ENCODE peak calls at places on chromosomes 3 and 15, in ten cellular contexts. E, L, N, T, I, V, Z, J, Q and X are unnamed samples.

GRCh38 chr3:356947-357346 is 160.4 kb downstream of the CHL1 start:
- DNase-seq in L (no peak), E (no peak), J (no peak), Z (no peak), Q (no peak), T (peak; percentile 79), V (no peak), I (no peak), N (peak; percentile 31), X (peak; percentile 25)

GRCh38 chr3:114706591-114707224 is 412.9 kb downstream of the TIGIT start:
- DNase-seq in J (peak; percentile 58), Q (peak; percentile 58), E (no peak), Z (no peak), I (peak; percentile 44), N (no peak), V (peak; percentile 41), L (no peak), T (peak; percentile 92), X (peak; percentile 67)

GRCh38 chr3:116886202-116886893 is 176.8 kb downstream of the TUSC7 start:
- DNase-seq in N (no peak), E (no peak), L (no peak), J (no peak), Z (no peak), Q (no peak), I (no peak), T (no peak), V (no peak), X (no peak)

GRCh38 chr3:182605882-182606611 is 187.3 kb upstream of the ATP11B start:
- DNase-seq in N (no peak), Z (no peak), Q (no peak), T (no peak), E (no peak), I (no peak), L (no peak), J (no peak), V (no peak), X (no peak)

GRCh38 chr3:58049143-58049785 is 41.0 kb downstream of the FLNB start:
- DNase-seq in V (no peak), J (peak; percentile 71), Q (peak; percentile 66), E (no peak), Z (no peak), T (peak; percentile 99), N (no peak), I (peak; percentile 92), L (no peak), X (peak; percentile 70)

GRCh38 chr3:10945683-10946287 is 46.8 kb upstream of the SLC6A1 start:
- DNase-seq in N (peak; percentile 84), V (peak; percentile 66), I (peak; percentile 57), Z (peak; percentile 68), Q (peak; percentile 75), J (peak; percentile 35), L (no peak), E (no peak), T (peak; percentile 40), X (peak; percentile 59)

GRCh38 chr3:125103406-125103805 is 47.6 kb upstream of the HEG1 start:
- DNase-seq in Q (no peak), E (no peak), T (peak; percentile 17), L (no peak), N (no peak), I (no peak), J (peak; percentile 22), V (no peak), Z (no peak), X (no peak)

GRCh38 chr3:150495149-150495548 is 51.1 kb downstream of the SERP1 start:
- DNase-seq in I (no peak), L (no peak), Z (no peak), N (no peak), Q (no peak), T (peak; percentile 6), E (no peak), V (no peak), J (no peak), X (peak; percentile 10)

GRCh38 chr3:126476166-126476975 is 680 bp upstream of the ZXDC start:
- DNase-seq in Q (peak; percentile 72), N (peak; percentile 71), T (peak; percentile 72), V (no peak), E (no peak), J (no peak), L (no peak), I (no peak), Z (no peak), X (no peak)

GRCh38 chr15:69729167-69729748 is 276.6 kb downstream of the RPLP1 start:
- DNase-seq in V (peak; percentile 80), Q (peak; percentile 29), N (peak; percentile 48), Z (peak; percentile 61), L (peak; percentile 57), T (peak; percentile 26), J (peak; percentile 9), I (no peak), E (peak; percentile 12), X (peak; percentile 33)

GRCh38 chr3:59263152-59263551 is 213.3 kb upstream of the CFAP20DC start:
- DNase-seq in J (no peak), T (peak; percentile 28), Z (no peak), E (no peak), Q (no peak), L (no peak), V (no peak), I (no peak), N (no peak), X (no peak)

GRCh38 chr3:30625541-30626438 is 19.4 kb downstream of the TGFBR2 start:
- DNase-seq in J (no peak), L (no peak), T (peak; percentile 85), E (no peak), N (no peak), V (no peak), Q (no peak), Z (no peak), I (no peak), X (no peak)

GRCh38 chr15:26051771-26052685 is 188.9 kb upstream of the ATP10A start:
- DNase-seq in I (no peak), Q (no peak), J (no peak), T (peak; percentile 29), E (no peak), Z (no peak), L (no peak), N (peak; percentile 40), V (no peak), X (peak; percentile 13)

GRCh38 chr3:53242642-53243041 is 13.2 kb downstream of the TKT start:
- DNase-seq in Z (no peak), N (no peak), E (no peak), L (no peak), I (no peak), Q (no peak), J (no peak), V (no peak), T (no peak), X (no peak)

GRCh38 chr15:75891895-75892294 is 11.8 kb upstream of the FBXO22 start:
- DNase-seq in L (no peak), Q (no peak), T (peak; percentile 75), Z (no peak), J (peak; percentile 49), V (no peak), E (no peak), N (no peak), I (no peak), X (peak; percentile 91)

GRCh38 chr15:67244966-67245478 is 9.4 kb downstream of the AAGAB start:
- DNase-seq in J (no peak), V (no peak), N (no peak), L (no peak), Q (no peak), I (no peak), E (no peak), T (no peak), Z (no peak), X (peak; percentile 14)

GRCh38 chr3:197376020-197376419 is 77.6 kb upstream of the DLG1 start:
- DNase-seq in N (no peak), J (no peak), Z (no peak), I (peak; percentile 54), T (peak; percentile 40), Q (no peak), E (no peak), L (no peak), V (no peak), X (no peak)

GRCh38 chr3:138945646-138946553 is 1.0 kb downstream of the FOXL2 start:
- DNase-seq in E (no peak), N (no peak), I (no peak), Z (peak; percentile 53), V (peak; percentile 34), L (no peak), T (peak; percentile 56), J (no peak), Q (peak; percentile 35), X (peak; percentile 67)